ENCODE peak calls at places on chromosomes 7 and 10, in eight cellular contexts. Z, B, T, P, D, N, R and X are unnamed samples.

GRCh38 chr7:29106128-29106988 is 40.0 kb downstream of the CPVL start:
- DNase-seq in D (peak), T (peak), B (peak), Z (peak), R (peak), N (peak), P (no peak), X (peak)

GRCh38 chr7:111499027-111499426 is 63.3 kb downstream of the IMMP2L start:
- DNase-seq in N (peak), D (peak), T (no peak), P (no peak), R (peak), Z (no peak), B (no peak), X (no peak)

GRCh38 chr10:77001186-77001585 is 636.4 kb downstream of the KCNMA1 start:
- DNase-seq in T (no peak), P (no peak), D (no peak), B (no peak), Z (no peak), R (no peak), N (no peak), X (no peak)

GRCh38 chr7:31735991-31736982 is 49.3 kb downstream of the PPP1R17 start:
- DNase-seq in P (peak), B (peak), R (peak), N (peak), D (peak), Z (peak), T (peak), X (peak)

GRCh38 chr7:64951250-64951848 is 39.5 kb downstream of the ZNF117 start:
- DNase-seq in P (no peak), N (peak), T (no peak), B (no peak), Z (no peak), D (peak), R (peak), X (no peak)

GRCh38 chr7:144936314-144936713 is 100.5 kb upstream of the TPK1 start:
- DNase-seq in N (no peak), B (no peak), D (no peak), R (no peak), Z (no peak), T (no peak), P (no peak), X (no peak)

GRCh38 chr7:42925630-42926029 is 6.3 kb downstream of the PSMA2 start:
- DNase-seq in P (no peak), R (no peak), B (no peak), N (no peak), T (no peak), D (no peak), Z (no peak), X (no peak)

GRCh38 chr10:22317771-22318565 is 1.8 kb downstream of the COMMD3 start:
- DNase-seq in P (no peak), Z (no peak), T (no peak), N (no peak), B (no peak), D (no peak), R (no peak), X (no peak)

GRCh38 chr7:82288769-82289535 is 154.6 kb downstream of the CACNA2D1 start:
- DNase-seq in Z (no peak), D (no peak), B (no peak), N (no peak), T (no peak), R (no peak), P (no peak), X (no peak)

GRCh38 chr7:143013897-143014296 is 13.0 kb downstream of the OR9A2 start:
- DNase-seq in T (no peak), P (no peak), R (no peak), B (no peak), D (peak), N (peak), Z (no peak), X (no peak)

GRCh38 chr10:69089638-69090599 is 2.0 kb downstream of the SRGN start:
- DNase-seq in N (peak), Z (peak), P (no peak), R (no peak), B (peak), T (no peak), D (no peak), X (peak)

GRCh38 chr7:37028909-37029440 is 304.7 kb upstream of the AOAH start:
- DNase-seq in D (no peak), B (no peak), Z (no peak), T (no peak), P (no peak), R (peak), N (no peak), X (no peak)

GRCh38 chr10:48470893-48471805 is 133.7 kb downstream of the ARHGAP22 start:
- DNase-seq in D (no peak), T (no peak), N (peak), Z (peak), P (peak), B (no peak), R (no peak), X (no peak)

GRCh38 chr10:70835895-70836294 is 20.1 kb downstream of the SGPL1 start:
- DNase-seq in T (peak), Z (no peak), N (peak), B (peak), R (no peak), D (no peak), P (no peak), X (no peak)

DNA sequence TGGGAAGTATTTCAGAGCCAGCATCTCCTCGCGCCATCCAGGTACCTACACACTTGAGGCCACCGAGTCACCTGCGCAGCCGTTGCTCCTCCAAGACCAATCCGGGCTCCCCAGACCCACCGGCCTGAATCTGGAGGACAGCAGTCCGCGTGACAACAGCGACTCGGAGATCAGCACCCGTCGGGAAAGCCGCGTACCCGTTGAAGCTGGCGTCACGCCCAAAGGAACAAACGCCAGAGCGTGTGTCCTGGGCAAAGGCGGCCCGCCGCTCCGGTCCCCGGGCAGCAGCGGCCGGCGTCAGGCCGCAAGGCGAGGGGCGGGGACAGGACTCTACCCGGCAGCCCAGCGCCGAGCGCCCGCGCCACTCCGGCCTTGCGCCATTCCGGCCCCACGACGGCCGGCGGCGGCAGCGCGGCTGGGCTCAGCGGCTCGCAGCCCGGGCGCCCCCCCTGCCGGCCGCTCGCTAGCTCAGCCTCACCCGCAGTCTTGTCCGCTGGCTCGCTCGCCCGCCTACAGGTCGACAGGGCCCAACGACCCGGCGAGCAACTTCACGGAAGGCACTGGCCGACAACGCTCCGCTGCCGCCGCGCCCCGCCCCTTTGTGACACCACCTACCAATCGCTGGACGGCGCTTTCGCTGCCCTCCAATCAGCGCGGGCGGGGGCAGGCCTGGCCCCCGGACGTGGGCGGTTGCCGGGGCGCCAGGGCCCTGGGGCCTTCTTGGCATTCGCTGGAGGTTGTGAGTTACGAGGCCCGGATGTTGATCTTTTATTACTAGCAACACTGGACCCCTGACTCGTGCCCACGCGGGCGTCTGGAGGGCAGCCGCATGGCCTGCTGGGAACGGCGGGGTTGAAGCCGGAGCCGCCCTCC is at the start of gene ZFAND4:
- DNase-seq in D (peak), Z (peak), T (peak), P (peak), B (peak), R (peak), N (peak), X (peak)
- TF ChIP-seq POLR2A in D (peak), Z (no peak), T (peak), P (peak), B (no peak), R (peak), N (peak), X (peak)

GRCh38 chr7:105589221-105590077 is 8.2 kb upstream of the EFCAB10 start:
- DNase-seq in D (peak), R (peak), N (peak), P (peak), Z (peak), T (peak), B (peak), X (peak)
- TF ChIP-seq CTCF in D (peak), R (peak), N (peak), P (no peak), Z (peak), T (peak), B (peak), X (peak)

GRCh38 chr10:32961343-32961891 is 3.4 kb upstream of the ITGB1 start:
- DNase-seq in Z (no peak), T (no peak), B (no peak), D (no peak), P (no peak), R (no peak), N (no peak), X (no peak)
- H3K27ac ChIP-seq in Z (peak), T (peak), B (peak), D (peak), P (no peak), R (peak), N (peak), X (peak)

GRCh38 chr7:87152112-87152896 is at the start of gene DMTF1:
- DNase-seq in Z (peak), D (peak), B (peak), R (peak), P (peak), N (peak), T (peak), X (peak)
- TF ChIP-seq POLR2A in Z (no peak), D (peak), B (no peak), R (peak), P (peak), N (peak), T (peak), X (peak)

DNA sequence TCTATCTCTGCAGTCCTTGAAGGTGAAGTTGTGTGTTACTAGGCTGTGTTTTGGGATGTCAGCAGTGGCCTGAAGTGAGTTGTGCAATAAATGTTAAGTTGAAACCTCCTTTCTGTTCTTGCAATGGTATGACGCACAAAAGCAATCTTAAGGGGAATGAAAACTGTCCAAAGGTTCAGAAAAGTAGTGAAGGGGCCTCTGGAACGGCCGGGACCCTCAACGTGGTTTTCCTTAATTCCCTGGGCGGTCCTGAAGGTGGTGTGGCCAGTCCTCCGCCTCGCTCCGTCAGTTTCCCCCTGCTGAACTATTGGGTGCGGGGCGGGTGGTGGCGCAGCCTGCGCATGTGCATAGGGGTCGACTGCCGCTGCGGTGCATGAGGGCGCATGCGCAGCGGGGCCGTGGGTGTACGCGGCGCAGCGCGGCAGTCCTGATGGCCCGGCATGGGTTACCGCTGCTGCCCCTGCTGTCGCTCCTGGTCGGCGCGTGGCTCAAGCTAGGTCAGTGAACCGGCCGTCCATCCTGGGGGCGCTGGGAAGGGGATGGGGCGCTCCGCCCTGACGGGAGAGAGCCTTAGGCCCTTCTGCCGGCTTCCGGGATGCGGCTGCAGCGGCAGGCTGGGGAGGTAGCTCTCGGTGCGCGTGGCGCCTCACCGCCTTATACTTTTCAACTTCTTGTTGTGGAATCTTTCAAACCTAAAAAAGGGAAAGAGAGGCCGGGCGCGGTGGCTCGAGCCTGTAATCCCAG is at the start of gene SUMF2:
- DNase-seq in B (peak), D (peak), T (peak), P (peak), Z (peak), N (peak), R (peak), X (peak)
- TF ChIP-seq CTCF in B (no peak), D (no peak), T (peak), P (no peak), Z (no peak), N (peak), R (no peak), X (peak)

GRCh38 chr10:78634389-78634815 is 434.4 kb upstream of the ZMIZ1 start:
- DNase-seq in D (no peak), Z (no peak), T (no peak), N (peak), R (no peak), P (no peak), B (peak), X (no peak)

GRCh38 chr10:78630944-78631838 is 437.6 kb upstream of the ZMIZ1 start:
- DNase-seq in B (no peak), R (no peak), P (no peak), D (no peak), T (no peak), N (peak), Z (no peak), X (no peak)

GRCh38 chr10:78639629-78640028 is 429.1 kb upstream of the ZMIZ1 start:
- DNase-seq in Z (no peak), R (no peak), D (no peak), B (no peak), N (no peak), T (no peak), P (no peak), X (no peak)

GRCh38 chr10:78629773-78630172 is 439.0 kb upstream of the ZMIZ1 start:
- DNase-seq in Z (no peak), P (no peak), N (no peak), B (no peak), D (no peak), T (no peak), R (no peak), X (no peak)

DNA sequence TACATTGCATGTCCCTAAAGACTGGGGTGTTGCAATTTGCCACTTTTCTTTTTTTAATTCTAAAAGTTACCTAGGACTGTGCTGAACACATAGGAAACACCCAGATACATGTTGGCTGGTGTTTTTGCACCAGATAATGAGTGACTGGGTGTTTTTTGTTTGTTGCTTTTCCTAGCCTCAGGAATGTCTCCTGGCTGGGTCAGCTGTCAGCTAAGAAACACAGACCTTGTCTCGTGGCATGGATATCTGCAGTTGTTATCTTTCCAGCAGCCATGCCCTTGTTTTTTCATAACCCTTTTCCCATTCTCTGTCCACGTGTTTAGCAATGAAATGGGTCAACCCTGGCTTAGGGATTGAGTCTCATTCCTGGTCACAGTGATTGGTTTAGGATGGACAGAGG is 433.9 kb upstream of the ZMIZ1 start:
- DNase-seq in Z (no peak), N (peak), R (no peak), B (peak), P (no peak), D (no peak), T (no peak), X (no peak)
- H3K27ac ChIP-seq in Z (no peak), N (no peak), R (no peak), B (no peak), P (no peak), D (no peak), T (no peak), X (peak)

DNA sequence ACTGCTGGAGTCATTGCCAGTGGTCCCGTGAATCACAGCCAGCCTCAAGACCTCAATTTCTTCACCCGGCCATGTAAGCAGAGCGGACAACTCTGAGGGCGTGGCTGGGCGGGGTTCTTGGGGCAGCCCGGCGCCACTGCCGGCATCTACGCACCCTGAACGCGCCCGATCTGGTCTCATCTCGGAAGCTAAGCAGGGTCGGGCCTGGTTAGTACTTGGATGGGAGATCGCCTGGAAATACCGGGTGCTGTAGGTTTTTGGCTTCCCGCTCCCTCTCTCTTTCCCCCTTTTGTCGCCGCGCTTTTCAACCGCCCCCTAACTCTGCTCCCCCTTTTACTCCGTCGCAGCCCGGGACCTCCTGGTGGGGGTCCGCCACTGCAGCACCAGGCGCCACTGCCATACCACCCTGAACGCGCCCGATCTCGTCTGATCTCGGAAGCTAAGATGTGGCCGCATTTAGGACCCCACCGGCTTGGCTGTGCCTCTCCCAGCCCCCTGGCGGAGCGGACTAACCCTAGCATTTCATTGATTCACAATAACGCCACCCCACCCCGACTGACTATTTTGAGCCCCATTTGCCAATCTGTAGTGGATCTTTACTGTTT is 25.3 kb downstream of the GARIN1A start:
- DNase-seq in B (peak), D (peak), Z (peak), R (no peak), N (peak), T (no peak), P (peak), X (no peak)
- TF ChIP-seq POLR2A in B (no peak), D (no peak), Z (no peak), R (no peak), N (no peak), T (no peak), P (no peak), X (no peak)

GRCh38 chr7:117581424-117581823 is 101.6 kb downstream of the CFTR start:
- DNase-seq in T (no peak), N (no peak), Z (no peak), R (no peak), D (no peak), P (no peak), B (no peak), X (no peak)
- TF ChIP-seq CTCF in T (no peak), N (no peak), Z (no peak), R (no peak), D (no peak), P (no peak), B (no peak), X (no peak)

DNA sequence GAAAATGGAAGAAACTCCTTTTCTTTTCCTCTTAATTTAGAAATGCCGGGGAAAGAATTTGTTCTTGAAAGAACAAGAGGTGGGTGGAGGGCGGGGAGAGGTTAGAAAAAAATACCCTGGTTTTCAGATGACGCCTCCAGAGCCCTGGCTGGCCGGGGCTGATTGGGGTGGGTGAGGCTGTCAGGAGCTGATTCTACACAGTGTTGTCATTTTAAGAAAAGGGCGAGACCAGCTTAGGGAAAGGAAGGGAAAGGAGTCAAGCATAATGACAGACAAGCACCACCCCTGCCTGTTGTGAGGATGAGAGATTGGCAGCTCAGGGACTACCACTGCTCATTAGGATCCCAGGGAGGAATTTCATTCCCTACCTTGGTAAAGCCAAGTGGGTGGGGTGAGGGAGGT is 9.9 kb upstream of the FAM180A start:
- DNase-seq in T (no peak), Z (no peak), N (peak), B (peak), D (no peak), R (no peak), P (peak), X (no peak)
- H3K27ac ChIP-seq in T (peak), Z (peak), N (peak), B (peak), D (no peak), R (no peak), P (no peak), X (peak)

DNA sequence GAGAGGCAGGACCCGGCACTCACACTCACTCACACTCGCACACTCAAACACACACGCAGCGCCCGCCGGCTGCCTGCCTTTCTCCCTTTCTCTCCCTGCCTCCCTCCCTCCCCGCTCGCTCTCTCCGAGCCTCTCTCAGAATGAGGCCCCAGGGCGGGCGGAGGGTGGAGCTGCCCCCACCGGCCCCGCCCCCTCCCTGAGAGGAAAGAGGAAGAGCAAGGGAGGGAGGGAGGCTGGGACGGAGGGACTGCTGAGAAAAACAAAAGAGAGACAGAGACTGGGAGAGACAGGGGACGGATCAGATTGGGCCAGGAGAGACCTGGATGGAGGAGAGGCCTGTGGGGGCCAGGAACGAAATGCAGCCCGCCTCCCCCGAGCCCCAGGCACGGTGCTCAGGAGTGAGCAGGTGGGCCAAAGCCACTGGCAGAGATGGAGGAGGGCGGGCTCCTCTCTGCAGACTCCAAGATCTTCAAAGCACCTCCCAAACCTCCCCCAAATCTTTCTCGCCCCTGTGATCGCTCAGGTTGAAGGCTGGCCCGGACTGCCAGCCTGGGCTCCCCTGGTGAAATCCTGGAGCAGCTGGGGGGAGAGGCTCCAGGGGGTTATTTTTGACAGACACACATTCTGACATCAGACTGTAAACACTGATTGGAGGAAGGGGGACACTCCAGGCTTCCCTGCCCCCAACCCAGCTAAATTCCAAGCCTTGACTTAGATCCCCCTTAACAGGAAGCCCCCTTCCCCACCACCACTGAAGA is 5.1 kb downstream of the LDB1 start:
- DNase-seq in Z (peak), B (peak), P (peak), N (peak), T (peak), D (peak), R (no peak), X (peak)
- TF ChIP-seq POLR2A in Z (no peak), B (no peak), P (peak), N (peak), T (peak), D (peak), R (peak), X (peak)